ENCODE peak calls at places on chromosome 17, in five cellular contexts. T is cardiac muscle cell; E is K562; U is naive thymus-derived CD4-positive, alpha-beta T cell; S is AG04449. A is an unnamed sample.
A peak's percentile ranks its signal among the peaks of the same experiment; 100 is the strongest.

GRCh38 chr17:66612993-66613392 is 221.9 kb upstream of the CACNG5 start:
- DNase-seq in T (no peak), E (no peak), U (no peak), S (no peak), A (no peak)

GRCh38 chr17:48541574-48542113 is 3.3 kb downstream of the HOXB2 start:
- DNase-seq in T (peak; percentile 85), E (peak; percentile 53), U (peak; percentile 49), S (no peak), A (no peak)

GRCh38 chr17:31134526-31134925 is 39.7 kb downstream of the NF1 start:
- DNase-seq in T (no peak), E (no peak), U (no peak), S (no peak), A (no peak)

GRCh38 chr17:82684207-82684903 is 14.1 kb downstream of the RAB40B start:
- DNase-seq in T (no peak), E (no peak), U (no peak), S (no peak), A (no peak)

GRCh38 chr17:36014946-36015345 is 2.8 kb downstream of the CCL23 start:
- DNase-seq in T (no peak), E (no peak), U (no peak), S (no peak), A (no peak)

GRCh38 chr17:1087381-1088241 is 90.7 kb downstream of the TIMM22 start:
- DNase-seq in T (no peak), E (peak; percentile 81), U (no peak), S (no peak), A (peak; percentile 77)

GRCh38 chr17:38733315-38734234 is 3.4 kb downstream of the CISD3 start:
- DNase-seq in T (no peak), E (no peak), U (peak; percentile 34), S (no peak), A (peak; percentile 49)

GRCh38 chr17:17766351-17767095 is 70.3 kb downstream of the SREBF1 start:
- DNase-seq in T (no peak), E (no peak), U (no peak), S (no peak), A (no peak)

GRCh38 chr17:8701754-8702153 is 42.9 kb downstream of the CCDC42 start:
- DNase-seq in T (no peak), E (no peak), U (no peak), S (no peak), A (no peak)

GRCh38 chr17:40615295-40615988 is 32.2 kb downstream of the SMARCE1 start:
- DNase-seq in T (peak; percentile 64), E (peak; percentile 52), U (peak; percentile 70), S (no peak), A (peak; percentile 65)

GRCh38 chr17:34318474-34318873 is 761 bp upstream of the CCL8 start:
- DNase-seq in T (no peak), E (peak; percentile 54), U (no peak), S (no peak), A (peak; percentile 32)

GRCh38 chr17:46264456-46265198 is 30.3 kb upstream of the LRRC37A start:
- DNase-seq in T (peak; percentile 92), E (peak; percentile 12), U (peak; percentile 76), S (peak; percentile 73), A (no peak)

GRCh38 chr17:21002309-21003006 is 40.4 kb downstream of the USP22 start:
- DNase-seq in T (no peak), E (no peak), U (no peak), S (no peak), A (no peak)

GRCh38 chr17:76588182-76588581 is 2.5 kb upstream of the ST6GALNAC2 start:
- DNase-seq in T (no peak), E (no peak), U (no peak), S (no peak), A (no peak)

GRCh38 chr17:76586741-76587487 is 1.3 kb upstream of the ST6GALNAC2 start:
- DNase-seq in T (no peak), E (no peak), U (no peak), S (no peak), A (peak; percentile 77)

GRCh38 chr17:76585048-76585648 is 512 bp downstream of the ST6GALNAC2 start:
- DNase-seq in T (no peak), E (no peak), U (peak; percentile 9), S (no peak), A (no peak)

GRCh38 chr17:76584427-76585047 is 1.1 kb downstream of the ST6GALNAC2 start:
- DNase-seq in T (no peak), E (no peak), U (no peak), S (no peak), A (no peak)

DNA sequence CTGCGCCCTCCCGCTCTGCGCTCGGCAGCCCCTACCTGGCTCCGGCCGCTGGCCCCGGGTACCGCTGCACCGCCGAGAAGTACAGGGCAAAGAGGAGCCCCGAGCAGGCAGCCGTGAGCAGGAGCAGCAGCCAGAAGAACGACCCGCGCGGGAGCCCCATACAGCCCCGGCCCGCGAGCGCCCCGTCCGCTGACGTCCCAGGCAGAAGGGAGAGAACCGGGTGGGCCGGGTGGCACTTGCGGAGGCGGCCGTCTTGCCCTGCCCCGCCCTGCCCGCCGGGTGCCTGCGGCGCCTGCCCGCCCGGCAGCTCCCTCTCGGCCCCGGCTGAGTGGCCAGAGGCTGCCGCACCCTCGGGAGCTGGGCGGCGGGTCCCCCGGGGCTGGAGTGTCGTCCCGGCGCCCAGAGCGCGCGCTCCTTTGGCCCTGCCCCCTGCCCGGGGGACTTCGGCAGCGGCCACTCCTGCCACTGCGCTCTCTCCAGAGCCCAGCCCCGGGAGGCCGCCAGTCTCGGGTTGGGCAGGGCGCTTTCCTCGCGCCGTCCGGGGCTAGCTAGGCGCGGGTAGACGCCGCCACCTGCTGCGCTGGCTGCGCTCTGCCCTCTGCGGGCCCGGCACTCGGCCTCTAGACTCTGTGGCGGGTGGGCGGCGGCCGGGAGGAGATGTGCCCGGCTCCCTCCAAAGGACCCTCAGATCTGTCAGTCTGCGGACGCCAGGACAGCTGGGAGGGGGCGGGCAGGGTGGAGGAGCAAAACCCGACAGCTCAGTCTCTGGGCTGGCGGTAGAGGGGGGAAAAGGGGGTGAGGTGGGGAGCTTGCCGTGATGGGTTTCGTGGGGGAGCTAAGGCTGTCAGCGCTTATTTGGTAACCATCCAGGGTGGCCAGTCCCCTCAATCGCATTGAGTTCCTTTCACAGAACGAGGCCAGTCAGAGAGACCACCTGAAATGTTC is at the start of gene ST6GALNAC2:
- DNase-seq in T (no peak), E (peak; percentile 44), U (no peak), S (no peak), A (peak; percentile 74)
- H3K4me3 ChIP-seq in T (peak within 1 kb of the TSS; percentile 27), E (peak within 1 kb of the TSS; percentile 13), U (peak within 1 kb of the TSS; percentile 52), S (peak within 1 kb of the TSS; percentile 48), A (peak within 1 kb of the TSS; percentile 40)

GRCh38 chr17:50165867-50166517 is at the start of gene SGCA:
- DNase-seq in T (no peak), E (no peak), U (no peak), S (no peak), A (no peak)

GRCh38 chr17:50165466-50165865 is 339 bp upstream of the SGCA start:
- DNase-seq in T (no peak), E (no peak), U (no peak), S (no peak), A (no peak)

GRCh38 chr17:50165066-50165465 is 739 bp upstream of the SGCA start:
- DNase-seq in T (no peak), E (no peak), U (no peak), S (no peak), A (no peak)

GRCh38 chr17:50167371-50167770 is 1.6 kb downstream of the SGCA start:
- DNase-seq in T (no peak), E (no peak), U (no peak), S (no peak), A (no peak)

GRCh38 chr17:50166518-50167181 is 845 bp downstream of the SGCA start:
- DNase-seq in T (no peak), E (no peak), U (no peak), S (no peak), A (no peak)
- H3K4me3 ChIP-seq in T (no peak overlapping the region), E (no peak overlapping the region), U (no peak overlapping the region), S (no peak overlapping the region), A (no peak overlapping the region)

GRCh38 chr17:12995896-12996295 is 21.9 kb downstream of the ELAC2 start:
- DNase-seq in T (no peak), E (no peak), U (no peak), S (no peak), A (no peak)

GRCh38 chr17:12996941-12997340 is 20.9 kb downstream of the ELAC2 start:
- DNase-seq in T (no peak), E (no peak), U (no peak), S (no peak), A (no peak)

GRCh38 chr17:12996357-12996756 is 21.5 kb downstream of the ELAC2 start:
- DNase-seq in T (no peak), E (no peak), U (no peak), S (no peak), A (no peak)

GRCh38 chr17:12994341-12995074 is 23.3 kb downstream of the ELAC2 start:
- DNase-seq in T (no peak), E (no peak), U (no peak), S (no peak), A (no peak)

DNA sequence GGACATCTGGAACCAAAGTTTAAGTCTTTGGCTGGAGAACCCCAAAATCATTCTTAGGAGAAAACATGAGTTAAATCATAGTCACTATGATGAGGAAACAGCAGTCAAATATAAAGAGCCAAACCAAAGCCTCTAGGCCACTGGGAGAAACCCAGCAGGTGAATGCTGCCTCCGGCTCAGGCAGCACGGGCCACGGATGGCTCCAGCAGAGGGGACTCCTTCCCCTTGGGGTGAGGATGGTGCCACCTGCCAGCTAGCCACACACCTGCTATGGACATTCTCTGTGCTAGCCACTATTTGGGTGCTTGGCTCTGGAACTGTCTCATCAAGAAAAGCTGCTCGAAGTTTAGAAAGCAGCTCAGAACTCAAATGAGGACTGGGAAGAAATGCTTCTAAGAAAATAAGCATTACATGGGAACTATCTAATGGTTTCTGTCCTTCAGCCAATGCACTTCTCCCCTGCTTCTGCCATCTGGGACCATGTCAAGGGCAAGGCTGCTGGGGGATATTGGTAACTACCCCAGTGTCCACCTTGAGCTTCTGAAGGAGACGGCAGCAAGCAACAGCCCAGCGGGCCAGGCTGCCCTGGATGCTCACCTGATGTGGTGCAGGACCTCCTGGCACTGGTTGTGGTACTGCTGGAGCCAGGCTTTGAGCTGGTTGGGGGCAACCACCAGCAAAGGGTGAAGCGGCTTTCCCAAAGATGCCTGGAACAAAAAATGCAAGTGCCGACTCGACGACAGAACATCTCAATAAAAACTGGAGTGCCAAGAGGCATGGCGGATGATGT is 22.5 kb downstream of the ELAC2 start:
- DNase-seq in T (no peak), E (no peak), U (no peak), S (no peak), A (no peak)
- H3K4me3 ChIP-seq in T (no peak overlapping the region), E (no peak overlapping the region), U (no peak overlapping the region), S (no peak overlapping the region), A (no peak overlapping the region)

GRCh38 chr17:79986441-79987186 is 49.1 kb downstream of the TBC1D16 start:
- DNase-seq in T (peak; percentile 66), E (no peak), U (no peak), S (no peak), A (no peak)

GRCh38 chr17:79987187-79987889 is 48.3 kb downstream of the TBC1D16 start:
- DNase-seq in T (no peak), E (no peak), U (no peak), S (no peak), A (no peak)

GRCh38 chr17:79988163-79988971 is 47.3 kb downstream of the TBC1D16 start:
- DNase-seq in T (peak; percentile 77), E (no peak), U (no peak), S (no peak), A (no peak)

GRCh38 chr17:79989106-79989835 is 46.4 kb downstream of the TBC1D16 start:
- DNase-seq in T (no peak), E (no peak), U (no peak), S (no peak), A (no peak)

DNA sequence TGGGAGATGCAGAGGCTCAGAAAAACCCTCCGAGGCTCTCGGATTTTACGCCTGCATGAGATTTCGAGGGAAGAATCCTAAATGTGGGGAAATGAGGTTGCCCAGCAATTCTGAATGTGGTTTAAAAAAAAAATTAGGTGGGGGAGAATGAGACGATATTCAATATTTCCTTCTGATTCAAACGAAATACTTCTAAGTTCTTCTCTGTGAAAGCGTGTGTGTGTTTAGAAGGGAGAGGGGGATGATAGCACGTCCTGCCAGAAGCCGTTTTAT is 47.8 kb downstream of the TBC1D16 start:
- DNase-seq in T (no peak), E (no peak), U (no peak), S (no peak), A (no peak)
- H3K4me3 ChIP-seq in T (no peak overlapping the region), E (no peak overlapping the region), U (no peak overlapping the region), S (no peak overlapping the region), A (no peak overlapping the region)